ENCODE peak calls at places on chromosome 5, in ten cellular contexts. U, N, V, Z, J, R, H, Y, T and A are unnamed samples.

GRCh38 chr5:128062172-128062746 is 21.3 kb upstream of the SLC12A2 start:
- DNase-seq in U (no peak), N (no peak), V (peak), Z (no peak), J (no peak), R (no peak), H (no peak), Y (no peak), T (peak), A (no peak)

GRCh38 chr5:179679014-179679674 is 1.7 kb downstream of the CBY3 start:
- DNase-seq in U (peak), N (peak), V (peak), Z (peak), J (peak), R (peak), H (peak), Y (peak), T (peak), A (peak)

GRCh38 chr5:176994460-176995121 is 12.0 kb downstream of the UIMC1 start:
- DNase-seq in U (peak), N (peak), V (peak), Z (no peak), J (peak), R (peak), H (no peak), Y (no peak), T (peak), A (no peak)

GRCh38 chr5:173300389-173301047 is 27.7 kb downstream of the STC2 start:
- DNase-seq in U (no peak), N (no peak), V (no peak), Z (no peak), J (no peak), R (no peak), H (no peak), Y (no peak), T (no peak), A (no peak)

GRCh38 chr5:73417307-73418035 is 31.1 kb downstream of the FOXD1 start:
- DNase-seq in U (no peak), N (no peak), V (peak), Z (peak), J (no peak), R (no peak), H (no peak), Y (no peak), T (no peak), A (no peak)

GRCh38 chr5:67093259-67093658 is 103.3 kb downstream of the CD180 start:
- DNase-seq in U (no peak), N (no peak), V (no peak), Z (no peak), J (no peak), R (no peak), H (no peak), Y (no peak), T (no peak), A (no peak)

GRCh38 chr5:103513696-103514095 is 48.9 kb downstream of the NUDT12 start:
- DNase-seq in U (no peak), N (no peak), V (no peak), Z (no peak), J (no peak), R (no peak), H (no peak), Y (no peak), T (no peak), A (no peak)

GRCh38 chr5:152547202-152547601 is 142.1 kb upstream of the NMUR2 start:
- DNase-seq in U (no peak), N (no peak), V (no peak), Z (no peak), J (no peak), R (no peak), H (no peak), Y (no peak), T (no peak), A (no peak)

GRCh38 chr5:42992035-42992570 is 48.0 kb downstream of the ANXA2R start:
- DNase-seq in U (peak), N (peak), V (peak), Z (peak), J (peak), R (peak), H (peak), Y (peak), T (peak), A (no peak)

GRCh38 chr5:34499001-34499734 is 157.0 kb upstream of the RAI14 start:
- DNase-seq in U (no peak), N (no peak), V (peak), Z (no peak), J (no peak), R (no peak), H (no peak), Y (no peak), T (peak), A (no peak)

GRCh38 chr5:14435481-14435880 is 146.1 kb upstream of the OTULINL start:
- DNase-seq in U (no peak), N (no peak), V (peak), Z (no peak), J (no peak), R (no peak), H (no peak), Y (no peak), T (no peak), A (no peak)

GRCh38 chr5:15013654-15014463 is 142.3 kb upstream of the ANKH start:
- DNase-seq in U (no peak), N (no peak), V (peak), Z (peak), J (no peak), R (no peak), H (peak), Y (no peak), T (peak), A (peak)

GRCh38 chr5:74294231-74294705 is 346.3 kb downstream of the ENC1 start:
- DNase-seq in U (no peak), N (no peak), V (no peak), Z (peak), J (no peak), R (peak), H (no peak), Y (no peak), T (no peak), A (no peak)

GRCh38 chr5:154849791-154850201 is 607 bp downstream of the FAXDC2 start:
- DNase-seq in U (no peak), N (no peak), V (peak), Z (peak), J (no peak), R (peak), H (no peak), Y (no peak), T (peak), A (no peak)

GRCh38 chr5:147935032-147935431 is 28.7 kb upstream of the C5orf46 start:
- DNase-seq in U (no peak), N (no peak), V (peak), Z (peak), J (no peak), R (no peak), H (peak), Y (no peak), T (peak), A (peak)

GRCh38 chr5:135578685-135579341 is at the start of gene CXCL14:
- DNase-seq in U (peak), N (peak), V (peak), Z (peak), J (peak), R (no peak), H (no peak), Y (no peak), T (peak), A (peak)

GRCh38 chr5:14142202-14142855 is 813 bp upstream of the TRIO start:
- DNase-seq in U (no peak), N (no peak), V (no peak), Z (no peak), J (no peak), R (no peak), H (peak), Y (no peak), T (peak), A (no peak)

GRCh38 chr5:58108507-58108906 is 351.4 kb downstream of the PLK2 start:
- DNase-seq in U (no peak), N (no peak), V (no peak), Z (no peak), J (no peak), R (no peak), H (no peak), Y (no peak), T (no peak), A (no peak)

GRCh38 chr5:1172670-1173404 is 28.6 kb upstream of the SLC6A19 start:
- DNase-seq in U (peak), N (no peak), V (no peak), Z (no peak), J (no peak), R (no peak), H (no peak), Y (no peak), T (no peak), A (no peak)

GRCh38 chr5:56669534-56670483 is 145.5 kb upstream of the MAP3K1 start:
- DNase-seq in U (peak), N (no peak), V (peak), Z (peak), J (peak), R (peak), H (no peak), Y (peak), T (no peak), A (no peak)

GRCh38 chr5:172724658-172725183 is 46.3 kb downstream of the DUSP1 start:
- DNase-seq in U (no peak), N (no peak), V (no peak), Z (no peak), J (no peak), R (no peak), H (no peak), Y (no peak), T (no peak), A (no peak)

GRCh38 chr5:95837492-95837891 is 15.0 kb upstream of the GLRX start:
- DNase-seq in U (no peak), N (no peak), V (no peak), Z (no peak), J (no peak), R (no peak), H (no peak), Y (no peak), T (no peak), A (no peak)

GRCh38 chr5:136080483-136081180 is 51.8 kb downstream of the TGFBI start:
- DNase-seq in U (peak), N (peak), V (peak), Z (peak), J (peak), R (peak), H (no peak), Y (peak), T (peak), A (peak)

GRCh38 chr5:141951341-141951781 is 6.6 kb downstream of the PCDH12 start:
- DNase-seq in U (no peak), N (no peak), V (no peak), Z (no peak), J (peak), R (no peak), H (no peak), Y (no peak), T (no peak), A (no peak)

GRCh38 chr5:93890657-93891056 is 149.3 kb upstream of the POU5F2 start:
- DNase-seq in U (no peak), N (no peak), V (no peak), Z (no peak), J (no peak), R (no peak), H (peak), Y (no peak), T (peak), A (peak)

GRCh38 chr5:113273949-113274348 is 160.8 kb downstream of the TSSK1B start:
- DNase-seq in U (no peak), N (no peak), V (no peak), Z (no peak), J (peak), R (no peak), H (no peak), Y (no peak), T (no peak), A (no peak)

GRCh38 chr5:32223972-32224608 is 50.0 kb upstream of the GOLPH3 start:
- DNase-seq in U (no peak), N (no peak), V (peak), Z (no peak), J (peak), R (no peak), H (no peak), Y (no peak), T (peak), A (no peak)

GRCh38 chr5:139183502-139183901 is 14.7 kb downstream of the SIL1 start:
- DNase-seq in U (no peak), N (no peak), V (no peak), Z (no peak), J (no peak), R (no peak), H (no peak), Y (no peak), T (no peak), A (no peak)

GRCh38 chr5:154778534-154778933 is 23.4 kb downstream of the LARP1 start:
- DNase-seq in U (no peak), N (no peak), V (no peak), Z (no peak), J (no peak), R (no peak), H (no peak), Y (no peak), T (no peak), A (no peak)

GRCh38 chr5:1087428-1087827 is 24.4 kb downstream of the SLC12A7 start:
- DNase-seq in U (no peak), N (no peak), V (no peak), Z (no peak), J (no peak), R (no peak), H (no peak), Y (no peak), T (no peak), A (no peak)

GRCh38 chr5:110751902-110752762 is 13.3 kb downstream of the SLC25A46 start:
- DNase-seq in U (no peak), N (no peak), V (peak), Z (no peak), J (no peak), R (no peak), H (no peak), Y (no peak), T (no peak), A (no peak)

GRCh38 chr5:157253547-157253946 is 12.4 kb upstream of the CYFIP2 start:
- DNase-seq in U (no peak), N (no peak), V (peak), Z (peak), J (peak), R (peak), H (no peak), Y (no peak), T (peak), A (peak)

GRCh38 chr5:148937239-148937638 is 110.8 kb downstream of the ADRB2 start:
- DNase-seq in U (no peak), N (no peak), V (peak), Z (no peak), J (no peak), R (no peak), H (no peak), Y (no peak), T (no peak), A (no peak)

GRCh38 chr5:111680737-111681413 is 76.1 kb downstream of the NREP start:
- DNase-seq in U (no peak), N (no peak), V (peak), Z (no peak), J (no peak), R (peak), H (peak), Y (no peak), T (peak), A (no peak)

GRCh38 chr5:155512302-155512701 is 498.7 kb downstream of the KIF4B start:
- DNase-seq in U (no peak), N (no peak), V (no peak), Z (no peak), J (no peak), R (no peak), H (no peak), Y (no peak), T (no peak), A (no peak)

GRCh38 chr5:136906545-136906944 is 541.2 kb upstream of the TRPC7 start:
- DNase-seq in U (no peak), N (no peak), V (no peak), Z (no peak), J (no peak), R (no peak), H (no peak), Y (no peak), T (no peak), A (no peak)

GRCh38 chr5:107578051-107578635 is 92.6 kb downstream of the EFNA5 start:
- DNase-seq in U (no peak), N (no peak), V (no peak), Z (no peak), J (no peak), R (no peak), H (no peak), Y (no peak), T (no peak), A (no peak)

GRCh38 chr5:76953551-76954382 is 922 bp downstream of the CRHBP start:
- DNase-seq in U (no peak), N (no peak), V (no peak), Z (no peak), J (peak), R (no peak), H (no peak), Y (no peak), T (no peak), A (peak)

GRCh38 chr5:170760126-170760525 is 23.4 kb upstream of the GABRP start:
- DNase-seq in U (no peak), N (no peak), V (no peak), Z (no peak), J (no peak), R (no peak), H (no peak), Y (no peak), T (no peak), A (no peak)

GRCh38 chr5:103340717-103341397 is 82.3 kb downstream of the MACIR start:
- DNase-seq in U (no peak), N (no peak), V (peak), Z (no peak), J (no peak), R (no peak), H (no peak), Y (no peak), T (no peak), A (no peak)